ENCODE peak calls at places on chromosomes 2 and 18, in six cellular contexts. O is left ventricle myocardium inferior, X is thoracic aorta, E is GM12865, B is neural crest cell, J is body of pancreas. I is an unnamed sample.

GRCh38 chr2:182043861-182044260 is 58.2 kb downstream of the PPP1R1C start:
- DNase-seq in O (no peak), X (no peak), E (no peak), B (no peak), J (no peak), I (no peak)

GRCh38 chr2:127422631-127423475 is 4.6 kb downstream of the PROC start:
- DNase-seq in O (no peak), X (no peak), E (no peak), B (no peak), J (peak), I (no peak)

GRCh38 chr2:33062665-33063249 is 116.0 kb downstream of the LTBP1 start:
- DNase-seq in O (no peak), X (no peak), E (no peak), B (no peak), J (no peak), I (no peak)

GRCh38 chr2:65240657-65241056 is 13.0 kb downstream of the ACTR2 start:
- DNase-seq in O (no peak), X (no peak), E (no peak), B (no peak), J (no peak), I (no peak)

GRCh38 chr2:239548491-239548890 is 147.7 kb upstream of the HDAC4 start:
- DNase-seq in O (no peak), X (no peak), E (no peak), B (no peak), J (no peak), I (no peak)

GRCh38 chr18:63237911-63238710 is 81.5 kb downstream of the BCL2 start:
- DNase-seq in O (no peak), X (no peak), E (no peak), B (peak), J (peak), I (no peak)

GRCh38 chr18:22044474-22045220 is 124.7 kb upstream of the GATA6 start:
- DNase-seq in O (no peak), X (no peak), E (no peak), B (no peak), J (peak), I (no peak)

GRCh38 chr2:58921676-58922075 is 680.6 kb upstream of the FANCL start:
- DNase-seq in O (no peak), X (no peak), E (no peak), B (no peak), J (no peak), I (no peak)

GRCh38 chr2:187982668-187983067 is 309.0 kb upstream of the GULP1 start:
- DNase-seq in O (peak), X (no peak), E (peak), B (no peak), J (peak), I (no peak)

GRCh38 chr2:224405412-224405811 is 3.5 kb upstream of the FAM124B start:
- DNase-seq in O (no peak), X (no peak), E (peak), B (no peak), J (no peak), I (no peak)

GRCh38 chr2:137961602-137962001 is 2.7 kb upstream of the HNMT start:
- DNase-seq in O (no peak), X (no peak), E (no peak), B (no peak), J (no peak), I (no peak)

GRCh38 chr2:45935791-45936622 is 284.5 kb downstream of the PRKCE start:
- DNase-seq in O (peak), X (peak), E (peak), B (peak), J (peak), I (peak)

GRCh38 chr2:175400975-175401374 is 219.5 kb upstream of the ATP5MC3 start:
- DNase-seq in O (no peak), X (no peak), E (no peak), B (no peak), J (no peak), I (no peak)

GRCh38 chr2:25034081-25034480 is 7.8 kb upstream of the EFR3B start:
- DNase-seq in O (no peak), X (no peak), E (no peak), B (no peak), J (no peak), I (no peak)

GRCh38 chr2:71742953-71743601 is 289.7 kb downstream of the DYSF start:
- DNase-seq in O (peak), X (peak), E (no peak), B (no peak), J (peak), I (peak)

GRCh38 chr18:22336406-22336805 is 81.3 kb downstream of the CTAGE1 start:
- DNase-seq in O (no peak), X (no peak), E (no peak), B (no peak), J (no peak), I (no peak)

GRCh38 chr2:43220982-43221659 is 5.3 kb downstream of the ZFP36L2 start:
- DNase-seq in O (peak), X (no peak), E (peak), B (peak), J (peak), I (peak)

GRCh38 chr2:196435189-196435588 is 204.3 kb upstream of the CCDC150 start:
- DNase-seq in O (no peak), X (no peak), E (no peak), B (no peak), J (no peak), I (no peak)

GRCh38 chr2:88540346-88540745 is 86.9 kb downstream of the EIF2AK3 start:
- DNase-seq in O (no peak), X (no peak), E (no peak), B (no peak), J (no peak), I (no peak)

GRCh38 chr18:35055726-35056125 is 14.5 kb downstream of the MAPRE2 start:
- DNase-seq in O (no peak), X (no peak), E (no peak), B (no peak), J (no peak), I (no peak)

GRCh38 chr2:45690223-45690622 is 38.7 kb downstream of the PRKCE start:
- DNase-seq in O (no peak), X (no peak), E (no peak), B (peak), J (no peak), I (no peak)

GRCh38 chr2:173271825-173272224 is 82.8 kb upstream of the CDCA7 start:
- DNase-seq in O (no peak), X (no peak), E (no peak), B (no peak), J (no peak), I (no peak)

GRCh38 chr2:134836986-134837385 is 1.4 kb upstream of the ACMSD start:
- DNase-seq in O (no peak), X (no peak), E (no peak), B (no peak), J (no peak), I (no peak)

GRCh38 chr2:234686088-234686890 is 189.4 kb upstream of the ARL4C start:
- DNase-seq in O (no peak), X (no peak), E (no peak), B (no peak), J (no peak), I (no peak)

GRCh38 chr2:139031722-139032121 is 251.5 kb upstream of the NXPH2 start:
- DNase-seq in O (peak), X (no peak), E (peak), B (no peak), J (no peak), I (no peak)

GRCh38 chr2:68849579-68850030 is 21.6 kb downstream of the BMP10 start:
- DNase-seq in O (no peak), X (no peak), E (no peak), B (no peak), J (no peak), I (no peak)

GRCh38 chr18:62457830-62458229 is 65.0 kb upstream of the ZCCHC2 start:
- DNase-seq in O (no peak), X (no peak), E (no peak), B (no peak), J (no peak), I (no peak)

GRCh38 chr2:46866770-46867246 is 48.8 kb downstream of the MCFD2 start:
- DNase-seq in O (peak), X (no peak), E (no peak), B (no peak), J (peak), I (no peak)

GRCh38 chr2:187986392-187987105 is 305.1 kb upstream of the GULP1 start:
- DNase-seq in O (no peak), X (no peak), E (peak), B (no peak), J (no peak), I (no peak)

GRCh38 chr2:38765149-38765548 is 12.9 kb upstream of the GEMIN6 start:
- DNase-seq in O (no peak), X (no peak), E (no peak), B (no peak), J (peak), I (no peak)

GRCh38 chr2:157856157-157856455 is 20.0 kb downstream of the ACVR1 start:
- DNase-seq in O (no peak), X (no peak), E (no peak), B (no peak), J (no peak), I (no peak)

GRCh38 chr2:86143307-86143706 is 37.3 kb downstream of the PTCD3 start:
- DNase-seq in O (no peak), X (no peak), E (no peak), B (no peak), J (no peak), I (no peak)
- TF ChIP-seq CTCF in O (no peak), X (no peak), E (no peak), B (no peak), J (no peak), I (no peak)

GRCh38 chr18:77114070-77114563 is 18.5 kb downstream of the MBP start:
- DNase-seq in O (no peak), X (no peak), E (no peak), B (no peak), J (no peak), I (no peak)
- TF ChIP-seq CTCF in O (no peak), X (no peak), E (no peak), B (no peak), J (no peak), I (no peak)

GRCh38 chr2:128641421-128642095 is 322.9 kb upstream of the HS6ST1 start:
- DNase-seq in O (no peak), X (no peak), E (no peak), B (no peak), J (no peak), I (no peak)

GRCh38 chr2:128639693-128640092 is 321.0 kb upstream of the HS6ST1 start:
- DNase-seq in O (no peak), X (no peak), E (no peak), B (no peak), J (no peak), I (no peak)

GRCh38 chr2:128638741-128639477 is 320.2 kb upstream of the HS6ST1 start:
- DNase-seq in O (no peak), X (no peak), E (no peak), B (peak), J (no peak), I (no peak)

GRCh38 chr2:128640847-128641360 is 322.2 kb upstream of the HS6ST1 start:
- DNase-seq in O (no peak), X (no peak), E (no peak), B (no peak), J (no peak), I (no peak)

DNA sequence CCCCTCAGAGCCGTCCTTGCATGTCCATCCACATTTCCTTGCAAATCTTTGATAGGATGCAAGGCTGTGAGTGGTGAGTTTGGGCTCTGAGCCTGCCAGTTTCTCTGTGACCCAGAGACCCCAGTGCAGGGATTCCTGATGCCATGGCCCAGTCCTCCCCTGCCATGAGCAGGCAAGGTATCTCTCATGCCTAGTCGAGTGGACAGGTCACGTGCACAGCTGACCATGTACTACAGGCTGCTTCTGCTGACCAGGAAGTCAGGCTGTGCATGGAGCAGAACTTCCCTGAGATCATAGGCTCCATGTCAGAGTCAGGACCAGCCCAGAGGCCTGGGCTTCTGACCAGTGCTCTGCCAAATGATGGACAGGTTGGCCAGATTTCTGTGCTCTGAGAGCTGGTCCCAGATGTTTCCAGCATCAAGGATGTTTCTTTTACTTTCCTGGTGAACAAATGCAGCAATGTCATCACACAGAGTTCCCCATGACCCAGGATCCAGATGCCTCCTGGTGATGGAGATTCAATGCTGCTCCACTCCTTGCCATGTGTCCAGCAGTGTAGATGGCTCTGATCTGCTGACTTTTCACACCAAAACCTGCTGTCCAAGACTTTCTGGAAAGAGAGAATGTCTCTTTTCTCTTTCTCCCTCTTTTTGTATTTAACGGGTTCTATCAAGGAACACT is 321.6 kb upstream of the HS6ST1 start:
- DNase-seq in O (no peak), X (no peak), E (no peak), B (no peak), J (no peak), I (no peak)
- TF ChIP-seq CTCF in O (no peak), X (no peak), E (no peak), B (no peak), J (no peak), I (no peak)

DNA sequence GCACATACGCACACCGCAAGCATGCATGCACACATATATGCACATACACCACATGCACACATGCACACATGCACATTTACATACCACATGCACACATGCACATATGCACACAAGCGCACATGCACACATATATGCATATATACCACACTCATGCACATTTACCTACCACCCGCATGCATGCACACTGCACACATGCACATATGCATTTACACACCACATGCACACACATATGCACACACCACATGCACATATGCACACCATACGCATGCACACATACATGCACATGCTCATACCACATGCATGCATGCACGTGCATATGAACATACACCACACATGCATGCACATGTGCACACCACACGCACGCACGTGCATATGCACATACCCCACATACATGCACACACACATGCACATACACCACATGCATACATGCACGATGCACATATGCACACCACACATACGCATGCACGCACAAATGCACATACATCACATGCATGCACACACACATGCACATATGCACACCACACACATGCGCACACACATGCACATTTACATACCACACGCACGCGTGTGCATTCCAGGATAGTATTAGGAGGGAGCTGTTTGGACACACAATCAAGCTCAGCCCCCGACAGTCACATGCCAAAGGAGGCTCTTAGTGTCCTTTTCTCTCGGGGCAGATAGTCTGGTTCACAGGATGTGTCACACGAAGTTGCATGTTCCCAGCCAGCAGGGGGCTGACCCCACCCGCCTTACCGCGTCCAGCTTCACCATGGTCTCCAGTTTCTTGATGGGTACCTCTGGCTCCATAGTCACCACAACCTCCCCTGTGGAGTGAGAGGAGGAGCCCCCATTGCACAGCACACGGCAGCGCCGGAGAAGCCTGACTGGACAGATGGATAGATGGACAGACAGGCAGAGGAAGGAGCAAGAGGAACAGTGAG is 5.9 kb downstream of the OTOF start:
- DNase-seq in O (no peak), X (no peak), E (no peak), B (no peak), J (no peak), I (no peak)
- TF ChIP-seq CTCF in O (peak), X (no peak), E (peak), B (peak), J (no peak), I (no peak)

DNA sequence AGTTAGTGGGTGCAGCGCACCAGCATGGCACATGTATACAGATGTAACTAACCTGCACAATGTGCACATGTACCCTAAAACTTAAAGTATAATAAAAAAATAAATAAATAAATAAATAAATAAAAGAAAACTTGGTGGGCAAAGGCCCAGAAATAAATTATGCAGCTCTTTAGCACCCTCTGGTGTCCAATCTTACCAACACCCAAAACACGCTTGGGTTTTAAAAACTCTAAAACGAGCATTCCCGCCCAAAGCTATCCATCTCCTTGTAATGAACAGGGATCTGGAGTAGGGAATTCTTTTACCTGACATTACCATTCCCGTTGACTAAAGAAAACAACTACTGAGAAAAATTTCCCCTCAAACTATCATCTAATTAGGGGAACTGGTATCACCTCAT is 2005.9 kb upstream of the CELF4 start:
- DNase-seq in O (no peak), X (no peak), E (peak), B (no peak), J (peak), I (no peak)
- TF ChIP-seq CTCF in O (peak), X (no peak), E (peak), B (peak), J (peak), I (no peak)